ENCODE peak calls at places on chromosomes 3 and 15, in five cellular contexts. R is HepG2, M is K562, S is SK-N-SH, V is GM12878. F is an unnamed sample.

GRCh38 chr3:32302601-32303000 is 64.1 kb downstream of the CMTM8 start:
- DNase-seq in R (no peak), M (no peak), S (no peak), V (no peak), F (no peak)

GRCh38 chr3:107421170-107421792 is 44.0 kb downstream of the CCDC54 start:
- DNase-seq in R (peak; percentile 52), M (peak; percentile 46), S (peak; percentile 50), V (no peak), F (peak; percentile 74)

GRCh38 chr3:31444220-31445142 is 88.2 kb upstream of the STT3B start:
- DNase-seq in R (no peak), M (no peak), S (no peak), V (no peak), F (no peak)

GRCh38 chr3:124514681-124515080 is 215.6 kb upstream of the UMPS start:
- DNase-seq in R (no peak), M (no peak), S (no peak), V (no peak), F (no peak)

GRCh38 chr15:51844747-51845426 is 15.4 kb downstream of the TMOD3 start:
- DNase-seq in R (no peak), M (no peak), S (no peak), V (no peak), F (peak; percentile 36)

GRCh38 chr3:108090066-108090700 is 648 bp downstream of the CD47 start:
- DNase-seq in R (no peak), M (peak; percentile 41), S (no peak), V (no peak), F (peak; percentile 43)

GRCh38 chr3:107044587-107045119 is 332.6 kb upstream of the CCDC54 start:
- DNase-seq in R (no peak), M (no peak), S (no peak), V (no peak), F (no peak)

GRCh38 chr15:75844629-75845390 is 1.6 kb downstream of the UBE2Q2 start:
- DNase-seq in R (no peak), M (no peak), S (no peak), V (no peak), F (no peak)

GRCh38 chr15:82891025-82891390 is 61.5 kb downstream of the HOMER2 start:
- DNase-seq in R (no peak), M (no peak), S (no peak), V (no peak), F (no peak)

GRCh38 chr15:49620174-49620573 is 444 bp downstream of the FAM227B start:
- DNase-seq in R (no peak), M (peak; percentile 20), S (no peak), V (no peak), F (peak; percentile 33)

GRCh38 chr3:112857526-112857925 is 10.9 kb upstream of the CD200R1L start:
- DNase-seq in R (no peak), M (peak; percentile 1), S (no peak), V (no peak), F (no peak)

GRCh38 chr3:112855883-112856282 is 9.2 kb upstream of the CD200R1L start:
- DNase-seq in R (no peak), M (no peak), S (peak; percentile 38), V (no peak), F (no peak)

GRCh38 chr3:112860898-112861297 is 14.2 kb upstream of the CD200R1L start:
- DNase-seq in R (no peak), M (peak; percentile 23), S (no peak), V (no peak), F (no peak)

GRCh38 chr3:112856537-112856936 is 9.9 kb upstream of the CD200R1L start:
- DNase-seq in R (no peak), M (peak; percentile 34), S (peak; percentile 12), V (no peak), F (no peak)

GRCh38 chr3:112858410-112859069 is 11.9 kb upstream of the CD200R1L start:
- DNase-seq in R (no peak), M (peak; percentile 1), S (no peak), V (no peak), F (peak; percentile 10)
- TF ChIP-seq MXI1 in R (no peak), M (no peak), S (no peak), V (no peak), F (no peak)

GRCh38 chr3:121781611-121782010 is 32.1 kb upstream of the GOLGB1 start:
- DNase-seq in R (no peak), M (no peak), S (no peak), V (no peak), F (no peak)

DNA sequence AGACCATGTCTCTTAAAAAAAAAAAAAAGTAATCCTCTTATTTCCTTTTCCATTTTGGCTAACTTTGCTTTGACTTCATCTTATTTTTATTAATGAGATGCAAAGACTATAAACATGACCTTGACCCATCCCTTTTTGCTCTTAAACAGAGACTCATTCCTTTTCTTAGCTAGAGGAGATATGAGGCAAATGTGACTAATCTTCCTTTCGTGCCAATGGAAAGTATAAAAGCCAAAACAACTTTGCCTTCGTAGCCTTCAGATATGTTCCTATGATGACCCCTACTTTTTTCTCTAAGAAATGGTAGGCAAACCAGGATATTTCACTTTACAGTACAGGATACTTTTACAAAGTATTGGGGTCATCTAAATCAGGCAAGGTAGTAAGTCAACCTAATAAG is 36.9 kb upstream of the GOLGB1 start:
- DNase-seq in R (no peak), M (no peak), S (no peak), V (no peak), F (peak; percentile 73)
- TF ChIP-seq MXI1 in R (no peak), M (no peak), S (no peak), V (no peak), F (no peak)

DNA sequence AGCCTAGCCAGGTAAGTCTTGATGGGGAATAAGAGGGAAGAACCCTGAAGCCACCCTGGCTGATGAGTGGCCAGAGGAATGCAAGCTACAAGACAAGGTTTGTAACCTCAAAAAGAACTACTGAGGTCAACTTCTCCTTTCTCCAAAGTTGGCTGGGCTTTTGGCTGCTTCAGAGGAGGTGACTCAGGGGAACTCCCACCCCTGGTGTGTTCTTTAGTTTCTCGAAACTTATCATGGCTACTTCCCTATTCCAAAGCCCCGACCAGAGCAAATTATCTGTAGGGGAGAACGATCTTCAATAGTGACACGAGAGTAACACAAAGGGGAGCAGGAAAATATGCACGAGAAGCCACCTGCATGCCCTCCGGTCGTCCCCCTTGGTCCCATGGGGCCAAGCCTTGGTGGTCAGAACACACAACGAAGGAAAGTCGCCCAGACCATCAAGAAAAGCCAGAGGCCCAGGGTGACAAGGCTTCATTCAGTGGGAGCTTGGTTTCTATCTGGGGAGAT is 6.5 kb upstream of the BCL2A1 start:
- DNase-seq in R (no peak), M (peak; percentile 67), S (no peak), V (peak; percentile 76), F (peak; percentile 33)
- TF ChIP-seq MXI1 in R (no peak), M (no peak), S (no peak), V (peak; percentile 55), F (no peak)

DNA sequence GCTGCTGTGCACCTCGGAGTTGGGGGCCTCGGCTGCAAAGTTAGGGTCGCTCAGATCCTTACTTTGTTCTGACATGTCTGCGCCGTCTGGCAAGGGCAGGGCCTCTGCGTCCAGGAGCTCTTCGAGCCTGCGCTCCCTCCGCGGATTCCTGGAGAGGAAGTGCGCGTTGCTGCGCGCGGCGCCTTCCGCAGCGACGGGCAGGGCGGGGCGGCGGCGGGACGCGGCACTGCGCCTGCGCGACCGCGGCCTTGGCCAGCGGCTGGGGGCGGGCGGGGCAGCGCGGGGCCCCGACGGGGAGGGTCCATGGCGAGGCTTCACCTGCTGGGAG is at the start of gene NDN:
- DNase-seq in R (no peak), M (peak; percentile 50), S (peak; percentile 43), V (no peak), F (peak; percentile 52)
- TF ChIP-seq MXI1 in R (no peak), M (no peak), S (no peak), V (no peak), F (no peak)

GRCh38 chr15:72034351-72034750 is 83.6 kb downstream of the MYO9A start:
- DNase-seq in R (no peak), M (no peak), S (no peak), V (no peak), F (peak; percentile 73)
- TF ChIP-seq MXI1 in R (no peak), M (no peak), S (no peak), V (no peak), F (no peak)

DNA sequence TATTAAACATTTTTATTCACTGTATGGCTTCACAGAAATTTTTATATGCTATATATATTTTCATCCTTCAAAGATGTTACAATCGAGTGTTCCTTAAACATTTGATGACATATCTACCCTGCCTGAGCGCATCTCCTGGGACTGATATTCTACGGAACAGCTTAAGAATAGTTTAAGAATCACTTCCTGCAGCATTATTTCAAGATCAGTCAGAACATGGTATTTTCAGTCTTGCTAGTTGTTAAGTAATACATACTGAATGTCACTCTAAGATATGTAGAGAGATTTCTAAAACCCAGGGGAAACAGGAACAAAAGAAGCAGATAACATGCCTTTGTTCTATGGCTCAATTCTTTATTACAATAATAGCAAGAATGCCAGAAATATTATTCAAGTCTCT is 8.7 kb downstream of the COL8A1 start:
- DNase-seq in R (no peak), M (no peak), S (no peak), V (no peak), F (peak; percentile 56)
- TF ChIP-seq MXI1 in R (no peak), M (no peak), S (no peak), V (no peak), F (no peak)

GRCh38 chr3:168086541-168087260 is 9.0 kb downstream of the GOLIM4 start:
- DNase-seq in R (no peak), M (no peak), S (no peak), V (no peak), F (no peak)

GRCh38 chr3:168089179-168089771 is 6.4 kb downstream of the GOLIM4 start:
- DNase-seq in R (no peak), M (no peak), S (no peak), V (no peak), F (no peak)

GRCh38 chr3:168090306-168091085 is 5.2 kb downstream of the GOLIM4 start:
- DNase-seq in R (no peak), M (no peak), S (no peak), V (no peak), F (peak; percentile 73)

GRCh38 chr3:168087539-168087938 is 8.2 kb downstream of the GOLIM4 start:
- DNase-seq in R (no peak), M (no peak), S (no peak), V (no peak), F (no peak)

DNA sequence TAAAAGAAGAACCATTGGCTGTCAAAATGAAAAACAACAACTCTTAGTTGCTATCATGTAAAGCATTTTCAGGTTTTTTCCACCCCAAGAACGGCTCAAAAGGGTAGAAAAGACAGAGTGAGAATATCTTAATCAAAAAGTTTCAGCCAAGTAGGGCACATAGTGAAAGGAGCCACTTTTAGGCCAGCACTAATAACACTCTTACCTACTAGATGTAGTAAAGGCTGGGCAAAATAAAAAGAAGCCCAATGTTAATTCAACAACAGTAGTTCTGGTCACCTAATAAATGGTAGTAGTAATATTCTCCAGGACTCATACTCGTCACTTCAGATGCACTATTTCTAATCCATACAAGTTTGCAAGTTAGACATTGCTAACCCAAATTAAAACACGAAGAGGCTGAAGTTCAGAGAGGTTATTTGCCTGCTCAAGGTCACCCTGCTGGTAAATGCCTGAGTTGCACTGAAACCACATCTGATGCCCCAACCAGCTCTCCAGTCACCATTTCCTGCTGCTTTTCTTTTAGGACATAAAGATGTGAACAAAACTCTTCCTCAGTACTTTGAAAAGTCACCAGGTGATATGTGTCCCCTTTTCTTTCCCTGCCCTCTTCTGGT is 7.5 kb downstream of the GOLIM4 start:
- DNase-seq in R (peak; percentile 62), M (peak; percentile 64), S (no peak), V (peak; percentile 35), F (no peak)
- TF ChIP-seq MXI1 in R (no peak), M (no peak), S (no peak), V (no peak), F (no peak)

GRCh38 chr15:34214135-34214534 is 4.2 kb upstream of the KATNBL1 start:
- DNase-seq in R (no peak), M (no peak), S (no peak), V (no peak), F (no peak)
- TF ChIP-seq MXI1 in R (no peak), M (no peak), S (no peak), V (no peak), F (no peak)